ENCODE peak calls at places on chromosomes 2 and 18, in ten cellular contexts. Z is T-helper 17 cell, S is sigmoid colon, U is body of pancreas, V is NCI-H460, K is T-cell, O is astrocyte of the cerebellum, M is cardiac muscle cell, H is GM20000, A is memory B cell. Y is an unnamed sample.

GRCh38 chr2:46252891-46253659 is 44.1 kb upstream of the EPAS1 start:
- DNase-seq in K (no peak), U (no peak), S (no peak), Z (no peak), M (peak), H (no peak), A (no peak), O (no peak), V (no peak), Y (peak)

GRCh38 chr2:46460241-46460921 is 19.0 kb upstream of the TMEM247 start:
- DNase-seq in S (peak), Z (no peak), V (no peak), M (peak), K (no peak), A (no peak), O (no peak), H (no peak), U (peak), Y (no peak)

GRCh38 chr2:74399785-74400184 is 19.7 kb upstream of the DCTN1 start:
- DNase-seq in H (no peak), K (no peak), Z (no peak), U (no peak), S (no peak), M (peak), O (no peak), A (no peak), V (no peak), Y (peak)

GRCh38 chr2:16626497-16626896 is 39.1 kb downstream of the CYRIA start:
- DNase-seq in Z (no peak), K (no peak), M (peak), U (no peak), V (no peak), H (no peak), A (no peak), O (peak), S (no peak), Y (peak)

GRCh38 chr2:108441712-108442111 is 7.3 kb upstream of the GCC2 start:
- DNase-seq in O (no peak), S (no peak), V (no peak), K (no peak), H (no peak), U (no peak), Z (no peak), A (no peak), M (no peak), Y (no peak)

GRCh38 chr18:3577456-3577855 is 127.5 kb downstream of the TGIF1 start:
- DNase-seq in S (no peak), H (no peak), K (no peak), A (no peak), O (no peak), V (no peak), M (no peak), Z (no peak), U (no peak), Y (no peak)

GRCh38 chr2:231674587-231675334 is 33.6 kb upstream of the PTMA start:
- DNase-seq in U (peak), V (peak), O (no peak), M (peak), K (peak), Z (no peak), H (peak), A (peak), S (peak), Y (peak)

GRCh38 chr2:11498543-11499034 is 32.6 kb upstream of the E2F6 start:
- DNase-seq in V (no peak), O (no peak), Z (no peak), M (no peak), H (peak), S (peak), U (peak), A (no peak), K (no peak), Y (peak)

GRCh38 chr2:10048501-10049171 is 5.3 kb downstream of the KLF11 start:
- DNase-seq in M (peak), Z (no peak), O (peak), U (no peak), H (peak), A (peak), K (no peak), V (peak), S (no peak), Y (peak)

GRCh38 chr2:241657851-241658254 is 20.4 kb downstream of the ATG4B start:
- DNase-seq in V (no peak), K (no peak), A (no peak), Z (no peak), O (no peak), S (no peak), H (no peak), M (no peak), U (no peak), Y (no peak)

GRCh38 chr2:157628282-157628531 is 457 bp downstream of the ACVR1C start:
- DNase-seq in K (no peak), Z (no peak), U (no peak), A (no peak), M (no peak), H (no peak), O (no peak), S (no peak), V (no peak), Y (peak)

GRCh38 chr2:1502891-1503304 is 89.6 kb downstream of the TPO start:
- DNase-seq in A (no peak), S (peak), Z (no peak), K (no peak), M (no peak), V (no peak), U (no peak), O (no peak), H (no peak), Y (no peak)

GRCh38 chr2:239937866-239938640 is 87.1 kb downstream of the NDUFA10 start:
- DNase-seq in U (no peak), K (no peak), S (peak), V (no peak), Z (peak), A (no peak), O (no peak), M (no peak), H (no peak), Y (no peak)

GRCh38 chr2:213232649-213233437 is 51.4 kb upstream of the SPAG16 start:
- DNase-seq in Z (no peak), S (no peak), H (peak), V (no peak), U (no peak), A (peak), O (peak), K (peak), M (peak), Y (no peak)

GRCh38 chr2:46270384-46270783 is 26.8 kb upstream of the EPAS1 start:
- DNase-seq in U (no peak), Z (no peak), K (no peak), M (no peak), O (no peak), A (no peak), V (no peak), S (no peak), H (no peak), Y (peak)

Y was measured in A172.